ENCODE peak calls at places on chromosome 13, in seven cellular contexts. H is foreskin keratinocyte; Z is effector memory CD4-positive, alpha-beta T cell; D is GM12878; Y is heart left ventricle; J is tibial nerve; F is ovary. B is an unnamed sample.
A peak's percentile ranks its signal among the peaks of the same experiment; 100 is the strongest.

GRCh38 chr13:47499358-47500150 is 501.5 kb downstream of the SUCLA2 start:
- DNase-seq in Y (no peak), J (no peak), F (no peak), Z (no peak), H (peak; percentile 60), D (no peak), B (no peak)

GRCh38 chr13:104422668-104423067 is 1356.5 kb upstream of the SLC10A2 start:
- DNase-seq in D (no peak), J (no peak), Z (no peak), F (no peak), Y (no peak), H (no peak), B (no peak)

GRCh38 chr13:102799544-102800144 is 725 bp downstream of the BIVM start:
- DNase-seq in Z (no peak), H (peak; percentile 20), F (no peak), Y (peak; percentile 56), D (no peak), J (no peak), B (peak; percentile 28)

GRCh38 chr13:45280751-45281634 is 60.0 kb downstream of the TPT1 start:
- DNase-seq in D (no peak), J (peak; percentile 64), F (peak; percentile 70), Y (peak; percentile 72), H (peak; percentile 54), Z (no peak), B (peak; percentile 70)

GRCh38 chr13:37263881-37264280 is 158.4 kb upstream of the CSNK1A1L start:
- DNase-seq in D (no peak), Z (no peak), H (no peak), Y (no peak), F (no peak), J (no peak), B (no peak)

GRCh38 chr13:113990321-113990837 is 16.5 kb upstream of the C13orf46 start:
- DNase-seq in Z (no peak), Y (peak; percentile 17), F (peak; percentile 12), H (no peak), D (no peak), J (no peak), B (peak; percentile 5)

GRCh38 chr13:67224148-67224846 is 5.8 kb downstream of the PCDH9 start:
- DNase-seq in Z (no peak), D (no peak), J (peak; percentile 73), F (peak; percentile 71), Y (peak; percentile 77), H (peak; percentile 22), B (peak; percentile 89)

GRCh38 chr13:24511019-24511823 is 1.4 kb downstream of the PARP4 start:
- DNase-seq in D (peak; percentile 63), J (peak; percentile 26), Y (no peak), Z (peak; percentile 14), F (no peak), H (peak; percentile 73), B (peak; percentile 10)

GRCh38 chr13:28622286-28622685 is 36.6 kb upstream of the POMP start:
- DNase-seq in D (no peak), Z (no peak), J (peak; percentile 42), H (no peak), Y (peak; percentile 66), F (no peak), B (no peak)

GRCh38 chr13:45718992-45719391 is 16.9 kb downstream of the CBY2 start:
- DNase-seq in F (no peak), H (no peak), J (no peak), Y (no peak), Z (no peak), D (no peak), B (no peak)

GRCh38 chr13:51280379-51280940 is 58.3 kb downstream of the FAM124A start:
- DNase-seq in Z (no peak), Y (no peak), H (no peak), J (no peak), D (no peak), F (no peak), B (no peak)

GRCh38 chr13:105914637-105915036 is 620.8 kb downstream of the EFNB2 start:
- DNase-seq in D (no peak), Z (no peak), Y (no peak), H (peak; percentile 37), F (no peak), J (no peak), B (no peak)

GRCh38 chr13:62040806-62041205 is 625.2 kb upstream of the PCDH20 start:
- DNase-seq in D (no peak), J (no peak), Z (no peak), Y (no peak), H (no peak), F (no peak), B (no peak)

GRCh38 chr13:113630804-113631203 is 27.2 kb downstream of the ATP4B start:
- DNase-seq in Y (no peak), F (no peak), H (no peak), Z (no peak), D (no peak), J (no peak), B (no peak)

GRCh38 chr13:42073683-42074082 is 25.2 kb downstream of the DGKH start:
- DNase-seq in D (no peak), H (no peak), F (no peak), J (no peak), Z (no peak), Y (no peak), B (no peak)

GRCh38 chr13:87057807-87058520 is 613.2 kb upstream of the SLITRK5 start:
- DNase-seq in Z (no peak), F (no peak), D (no peak), J (no peak), Y (no peak), H (no peak), B (no peak)

DNA sequence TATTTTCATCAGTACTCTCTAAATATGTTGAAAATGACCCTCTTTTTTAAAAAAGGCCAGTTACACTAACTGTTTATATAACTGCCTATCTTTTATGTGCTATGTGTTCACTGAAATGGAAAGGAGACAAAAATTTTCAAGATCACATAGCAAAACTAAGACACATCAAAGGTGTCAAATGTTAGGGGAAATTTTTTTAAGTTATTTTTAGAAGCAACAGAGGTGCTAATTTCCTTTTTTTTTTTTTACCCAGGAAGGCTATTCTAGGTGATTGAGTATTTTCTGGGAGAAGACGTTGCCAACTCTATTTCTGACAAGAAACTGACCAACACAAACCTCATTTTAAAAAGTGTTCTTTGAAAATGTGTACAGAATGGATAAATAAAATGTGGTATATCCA is 45.7 kb downstream of the ELF1 start:
- DNase-seq in F (no peak), D (no peak), J (no peak), Y (no peak), H (no peak), Z (no peak), B (no peak)
- H3K4me1 ChIP-seq in F (peaks cover 11% of the 10 kb centered on the region), D (peaks cover 43% of the 10 kb centered on the region), J (peaks cover 100% of the 10 kb centered on the region), Y (peaks cover 38% of the 10 kb centered on the region), H (peaks cover 20% of the 10 kb centered on the region), Z (peaks cover 49% of the 10 kb centered on the region), B (peaks cover 90% of the 10 kb centered on the region)

DNA sequence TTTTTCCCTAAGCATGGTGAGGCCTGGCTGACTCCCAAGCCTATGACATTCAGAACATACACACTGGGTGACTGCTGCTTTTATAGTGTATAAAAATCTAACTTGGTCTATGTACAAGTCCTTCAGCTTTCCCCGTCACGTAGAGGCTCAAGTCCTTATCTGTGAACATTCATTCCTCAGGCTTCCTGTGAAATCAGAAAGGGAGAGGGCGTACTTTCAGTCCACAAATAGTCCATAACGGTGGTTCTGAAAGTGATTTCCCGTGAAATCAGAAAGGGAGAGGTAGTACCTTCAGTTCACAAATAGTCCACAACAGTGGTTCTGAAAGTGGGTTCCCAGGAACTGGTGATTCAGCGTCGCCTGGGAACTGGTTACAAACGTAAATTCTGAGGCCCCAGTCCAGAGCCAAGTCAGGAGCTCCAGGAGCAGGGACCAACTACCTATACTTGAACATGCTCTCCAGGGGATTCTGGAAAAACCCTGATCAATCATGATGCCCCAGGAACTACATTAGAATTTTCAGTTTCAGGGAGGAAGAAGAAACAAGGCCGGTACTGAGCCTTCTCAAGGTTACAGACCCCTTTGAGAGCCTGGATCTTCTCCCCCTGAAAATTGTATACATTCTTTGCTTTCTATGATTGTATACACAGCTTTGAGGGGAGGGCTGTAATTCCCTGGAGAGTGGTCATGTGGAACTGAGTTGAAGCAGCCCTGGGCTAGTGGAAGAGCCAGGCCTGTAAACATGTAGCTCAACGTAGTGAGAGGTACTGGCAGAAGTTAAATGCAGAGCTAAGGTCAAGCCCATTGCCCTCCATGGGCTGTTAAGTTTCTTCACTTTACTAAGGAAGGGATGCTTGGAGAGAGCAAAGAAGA is 17.3 kb downstream of the DOCK9 start:
- DNase-seq in F (no peak), Z (no peak), J (no peak), H (no peak), Y (no peak), D (no peak), B (no peak)
- H3K4me1 ChIP-seq in F (peaks cover 7% of the 10 kb centered on the region), Z (no peaks in the 10 kb centered on the region), J (peaks cover 77% of the 10 kb centered on the region), H (peaks cover 22% of the 10 kb centered on the region), Y (peaks cover 47% of the 10 kb centered on the region), D (no peaks in the 10 kb centered on the region), B (peaks cover 6% of the 10 kb centered on the region)

GRCh38 chr13:30318026-30318425 is 10.7 kb upstream of the KATNAL1 start:
- DNase-seq in H (no peak), Z (no peak), F (no peak), Y (no peak), D (no peak), J (no peak), B (no peak)

GRCh38 chr13:30314069-30314468 is 6.7 kb upstream of the KATNAL1 start:
- DNase-seq in Y (no peak), F (no peak), Z (no peak), J (no peak), D (no peak), H (no peak), B (no peak)

GRCh38 chr13:30312859-30313258 is 5.5 kb upstream of the KATNAL1 start:
- DNase-seq in D (no peak), Z (no peak), F (no peak), H (no peak), Y (no peak), J (no peak), B (no peak)

GRCh38 chr13:30314562-30314961 is 7.2 kb upstream of the KATNAL1 start:
- DNase-seq in F (no peak), Z (no peak), Y (no peak), D (no peak), J (no peak), H (no peak), B (no peak)

DNA sequence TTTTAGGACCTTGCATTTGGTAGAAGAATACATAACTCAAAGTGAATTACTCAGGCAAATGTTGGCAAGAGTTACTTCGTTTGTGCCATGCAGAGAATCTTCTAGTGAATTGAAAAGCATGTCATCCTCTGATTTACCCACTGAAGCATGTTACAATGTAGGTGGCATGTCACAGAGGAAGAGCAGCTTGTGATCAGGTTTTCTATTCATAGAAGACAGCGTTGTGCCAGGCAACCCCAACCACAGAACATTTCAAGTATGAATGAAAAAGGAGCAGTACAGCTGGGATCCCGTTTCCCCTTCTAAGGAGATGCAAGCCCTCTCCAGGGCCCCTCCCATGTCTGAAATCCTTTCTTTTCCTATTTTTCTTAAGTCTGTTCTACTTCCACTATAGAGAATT is 6.0 kb upstream of the KATNAL1 start:
- DNase-seq in Y (no peak), Z (no peak), F (no peak), H (no peak), J (no peak), D (no peak), B (no peak)
- H3K4me1 ChIP-seq in Y (peaks cover 17% of the 10 kb centered on the region), Z (no peaks in the 10 kb centered on the region), F (no peaks in the 10 kb centered on the region), H (peaks cover under 1% of the 10 kb centered on the region), J (peaks cover 41% of the 10 kb centered on the region), D (peaks cover 14% of the 10 kb centered on the region), B (no peaks in the 10 kb centered on the region)

DNA sequence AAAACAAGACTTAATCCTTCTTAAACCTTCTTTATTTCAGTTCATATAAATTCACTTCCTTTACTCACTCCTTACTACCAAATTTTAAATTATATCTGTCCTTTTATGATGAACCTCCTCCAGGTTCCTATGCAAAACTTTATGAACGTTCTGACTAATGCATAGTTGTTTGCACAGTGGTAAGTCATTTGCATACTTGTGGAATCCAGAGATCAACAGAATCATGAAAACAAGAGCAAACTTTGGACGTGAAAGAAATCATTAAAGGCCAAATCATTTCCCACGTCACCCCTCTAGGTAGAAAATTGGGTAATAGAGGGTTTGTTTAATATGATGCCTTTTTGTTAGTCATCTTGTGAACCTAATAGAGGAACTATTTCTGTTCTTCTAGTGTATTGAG is 32.3 kb upstream of the MYCBP2 start:
- DNase-seq in D (no peak), Y (no peak), J (no peak), Z (no peak), F (no peak), H (no peak), B (no peak)
- H3K4me1 ChIP-seq in D (no peaks in the 10 kb centered on the region), Y (no peaks in the 10 kb centered on the region), J (no peaks in the 10 kb centered on the region), Z (no peaks in the 10 kb centered on the region), F (no peaks in the 10 kb centered on the region), H (no peaks in the 10 kb centered on the region), B (no peaks in the 10 kb centered on the region)